ENCODE peak calls at places on chromosomes 11 and 22, in six cellular contexts. B, R, H, T, J and D are unnamed samples.

GRCh38 chr11:122538060-122538459 is 117.5 kb upstream of the UBASH3B start:
- DNase-seq in J (no peak), B (no peak), R (no peak), H (no peak), T (no peak), D (no peak)

GRCh38 chr11:74611369-74611861 is 19.0 kb downstream of the POLD3 start:
- DNase-seq in H (no peak), J (peak), B (no peak), T (peak), R (peak), D (no peak)

GRCh38 chr11:45847908-45848316 is 637 bp downstream of the CRY2 start:
- DNase-seq in T (no peak), H (no peak), B (peak), R (peak), J (peak), D (no peak)

GRCh38 chr11:65275906-65276305 is 14.1 kb downstream of the POLA2 start:
- DNase-seq in R (no peak), J (no peak), T (no peak), H (no peak), B (no peak), D (no peak)

GRCh38 chr22:38766076-38766777 is 10.4 kb upstream of the SUN2 start:
- DNase-seq in R (peak), J (peak), T (no peak), H (peak), B (no peak), D (peak)

GRCh38 chr11:33935005-33935404 is 43.1 kb upstream of the LMO2 start:
- DNase-seq in J (no peak), R (no peak), H (no peak), B (no peak), T (no peak), D (no peak)

GRCh38 chr11:69234740-69235710 is 58.9 kb upstream of the MYEOV start:
- DNase-seq in H (no peak), T (no peak), B (no peak), J (peak), R (no peak), D (no peak)

GRCh38 chr22:47107431-47107830 is 345.0 kb downstream of the TBC1D22A start:
- DNase-seq in J (no peak), H (no peak), T (no peak), R (peak), B (no peak), D (no peak)

GRCh38 chr22:38139901-38140300 is 29.4 kb upstream of the BAIAP2L2 start:
- DNase-seq in J (no peak), B (no peak), H (no peak), R (no peak), T (no peak), D (no peak)

GRCh38 chr11:17351510-17352176 is at the start of gene NCR3LG1:
- DNase-seq in J (peak), T (peak), B (peak), H (peak), R (no peak), D (peak)

GRCh38 chr11:16111690-16112089 is 244.7 kb downstream of the SOX6 start:
- DNase-seq in T (no peak), J (no peak), H (no peak), R (no peak), B (no peak), D (no peak)

GRCh38 chr11:95661159-95661558 is 128.4 kb downstream of the FAM76B start:
- DNase-seq in J (no peak), R (no peak), T (no peak), B (no peak), H (no peak), D (no peak)

GRCh38 chr22:29873943-29874342 is 9.0 kb upstream of the MTMR3 start:
- DNase-seq in H (no peak), J (no peak), R (no peak), T (no peak), B (no peak), D (no peak)

GRCh38 chr11:6229911-6230310 is 4.5 kb downstream of the FHIP1B start:
- DNase-seq in J (no peak), T (no peak), B (no peak), H (no peak), R (no peak), D (no peak)

GRCh38 chr22:17846326-17846992 is 72.2 kb upstream of the BID start:
- DNase-seq in T (no peak), H (peak), B (no peak), J (no peak), R (no peak), D (no peak)

GRCh38 chr11:64879226-64879900 is 942 bp upstream of the EHD1 start:
- DNase-seq in B (no peak), R (no peak), H (peak), T (no peak), J (no peak), D (no peak)

GRCh38 chr11:65208785-65209710 is 27.3 kb downstream of the CAPN1 start:
- DNase-seq in J (no peak), B (no peak), R (no peak), T (no peak), H (no peak), D (no peak)

GRCh38 chr11:70016666-70017347 is 61.3 kb upstream of the ANO1 start:
- DNase-seq in R (peak), T (no peak), H (no peak), J (no peak), B (no peak), D (no peak)

GRCh38 chr22:50310209-50310722 is 2.8 kb upstream of the PLXNB2 start:
- DNase-seq in B (peak), R (no peak), T (no peak), J (no peak), H (no peak), D (peak)

GRCh38 chr22:44524806-44525205 is 26.8 kb upstream of the RTL6 start:
- DNase-seq in T (no peak), J (no peak), R (no peak), H (no peak), B (no peak), D (no peak)

GRCh38 chr11:61627831-61628753 is 47.2 kb upstream of the SYT7 start:
- DNase-seq in T (no peak), B (no peak), J (peak), H (no peak), R (peak), D (peak)

GRCh38 chr11:104572279-104572678 is 326.0 kb downstream of the CASP12 start:
- DNase-seq in B (no peak), T (no peak), J (no peak), H (no peak), R (no peak), D (no peak)

GRCh38 chr11:88779551-88779950 is 286.2 kb downstream of the GRM5 start:
- DNase-seq in R (peak), B (no peak), H (no peak), J (no peak), T (peak), D (no peak)

GRCh38 chr11:62500066-62501035 is 46.3 kb downstream of the AHNAK start:
- DNase-seq in J (peak), T (no peak), H (no peak), R (peak), B (no peak), D (no peak)

GRCh38 chr11:37320921-37321320 is 722.9 kb upstream of the RAG2 start:
- DNase-seq in J (no peak), H (no peak), T (no peak), B (no peak), R (peak), D (no peak)

GRCh38 chr22:50102946-50103345 is 13.1 kb downstream of the MOV10L1 start:
- DNase-seq in R (peak), B (no peak), T (no peak), H (no peak), J (peak), D (no peak)

GRCh38 chr11:59767212-59767611 is 12.0 kb downstream of the STX3 start:
- DNase-seq in R (no peak), T (no peak), J (peak), B (peak), H (no peak), D (no peak)

DNA sequence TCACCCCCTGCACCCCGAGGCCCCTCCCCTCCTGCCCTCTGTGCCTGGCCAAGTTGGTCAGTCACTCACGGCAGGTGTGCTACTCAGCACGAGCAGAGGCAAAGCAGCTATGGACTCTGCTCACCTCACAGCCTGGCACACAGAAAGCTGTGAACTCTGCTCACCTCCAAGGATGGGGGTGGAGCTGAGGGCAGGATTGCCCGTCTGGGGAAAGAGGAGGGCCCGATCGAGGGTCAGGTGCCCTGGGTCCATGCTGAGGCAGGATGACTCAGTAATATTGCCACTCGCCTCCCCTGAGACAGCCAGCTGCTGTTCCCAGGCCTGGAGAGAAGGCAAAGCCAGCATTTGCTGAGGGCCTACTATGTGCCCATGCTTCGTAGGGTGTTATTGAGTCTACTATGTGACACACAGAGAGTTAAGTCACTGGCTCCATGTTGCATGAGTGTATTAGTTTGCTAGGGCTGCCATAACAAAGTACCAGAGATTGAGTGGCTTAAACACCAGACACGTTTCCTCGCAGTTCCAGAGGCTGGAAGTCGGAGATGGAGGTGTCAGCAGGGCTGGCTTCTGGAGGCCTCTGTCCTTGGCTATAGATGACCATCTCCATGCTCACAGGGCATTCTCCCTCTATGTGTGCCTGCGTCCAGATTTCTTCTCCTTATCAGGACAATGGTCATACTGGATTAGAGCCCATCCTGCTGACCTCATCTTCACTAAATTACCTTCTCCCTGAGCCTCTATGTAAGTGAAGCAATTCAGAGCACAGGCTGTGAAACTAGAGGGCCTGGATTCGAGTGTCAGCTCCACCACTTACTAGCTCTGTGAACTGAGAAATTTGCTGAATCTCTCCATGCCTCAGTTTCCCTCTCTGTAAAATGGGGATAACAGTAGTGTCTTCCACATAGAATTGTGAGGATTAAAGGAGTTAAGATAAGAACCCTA is 13.2 kb upstream of the TSKU start:
- DNase-seq in J (no peak), T (no peak), R (peak), B (no peak), H (no peak), D (peak)
- H3K27ac ChIP-seq in J (no peak), T (peak), R (peak), B (no peak), H (peak), D (no peak)

DNA sequence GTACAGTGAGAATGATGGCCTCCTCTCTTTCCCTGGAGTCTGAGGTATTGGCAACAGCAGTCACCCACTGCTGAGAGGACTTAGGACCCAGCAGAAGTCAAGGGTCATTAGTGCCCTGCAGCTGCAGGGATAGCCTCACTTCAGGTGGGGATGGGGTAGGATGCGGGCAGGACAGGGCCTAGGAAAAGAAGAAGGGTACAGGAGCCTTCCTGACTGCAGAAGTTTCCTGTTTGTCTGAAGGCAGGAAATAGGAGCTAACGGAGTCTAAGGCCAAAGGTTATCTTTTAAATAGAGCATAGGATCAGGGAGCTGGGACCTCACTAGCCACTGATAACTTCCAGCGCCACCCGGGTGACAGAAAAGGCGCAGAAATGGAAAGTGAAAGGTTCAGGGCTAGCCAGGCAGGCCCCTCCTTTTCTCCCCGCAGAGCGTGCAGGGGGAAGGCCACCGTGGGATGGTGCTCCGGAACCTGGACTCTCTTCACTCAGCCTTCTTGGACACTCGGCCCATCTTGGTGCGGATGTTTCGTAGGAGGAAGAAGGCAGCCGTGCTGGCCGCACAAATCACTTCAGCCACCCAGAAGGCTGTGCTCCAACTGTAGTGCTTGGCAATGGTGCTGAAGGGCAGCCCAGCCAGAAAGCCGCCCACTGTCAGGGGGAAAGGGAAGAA is 6.0 kb downstream of the TRAPPC4 start:
- DNase-seq in J (peak), T (no peak), B (no peak), H (no peak), R (no peak), D (no peak)
- H3K27ac ChIP-seq in J (peak), T (no peak), B (no peak), H (no peak), R (peak), D (no peak)

DNA sequence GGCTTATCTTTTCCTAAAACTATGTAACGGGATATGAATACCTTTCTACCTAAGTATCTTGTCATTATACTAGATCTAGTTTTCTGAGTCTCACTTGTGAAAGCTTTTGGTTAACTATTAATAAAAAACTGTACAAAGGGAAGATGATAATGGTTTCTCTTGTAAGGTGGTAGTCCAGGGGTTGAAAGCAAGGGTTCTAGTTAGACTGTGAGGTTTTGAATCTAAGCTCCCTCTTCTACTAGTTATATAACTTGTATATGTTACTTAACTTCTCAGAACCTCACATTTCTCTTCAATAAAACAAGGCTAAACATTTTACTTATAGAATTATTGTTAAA is 54.3 kb downstream of the ARHGEF12 start:
- DNase-seq in H (no peak), T (no peak), J (no peak), B (no peak), R (no peak), D (no peak)
- H3K27ac ChIP-seq in H (no peak), T (no peak), J (no peak), B (no peak), R (no peak), D (no peak)

GRCh38 chr22:35622132-35622913 is 5.2 kb upstream of the MB start:
- DNase-seq in T (no peak), J (no peak), B (no peak), R (no peak), H (no peak), D (peak)
- H3K27ac ChIP-seq in T (peak), J (no peak), B (no peak), R (peak), H (no peak), D (peak)

GRCh38 chr11:57801185-57801490 is 39.5 kb downstream of the CTNND1 start:
- DNase-seq in J (no peak), B (no peak), T (no peak), H (no peak), R (no peak), D (no peak)
- H3K27ac ChIP-seq in J (no peak), B (peak), T (peak), H (no peak), R (no peak), D (no peak)

GRCh38 chr11:107581147-107581546 is 9.8 kb upstream of the ELMOD1 start:
- DNase-seq in J (no peak), T (no peak), H (no peak), B (no peak), R (no peak), D (no peak)

GRCh38 chr11:107576497-107577086 is 11.1 kb upstream of the ALKBH8 start:
- DNase-seq in T (no peak), J (peak), H (no peak), R (peak), B (peak), D (peak)

GRCh38 chr11:107577312-107577711 is 11.8 kb upstream of the ALKBH8 start:
- DNase-seq in R (no peak), H (no peak), T (no peak), J (no peak), B (no peak), D (no peak)
- H3K27ac ChIP-seq in R (no peak), H (no peak), T (no peak), J (no peak), B (no peak), D (no peak)